ENCODE peak calls at places on chromosome 11, in six cellular contexts. T is HEK293T, D is fibroblast of the aortic adventitia, Q is nephron progenitor cell, R is AML-193, N is HuH-7.5. P is an unnamed sample.

GRCh38 chr11:12731841-12732336 is 57.7 kb downstream of the TEAD1 start:
- DNase-seq in Q (no peak), T (no peak), N (no peak), R (no peak), D (peak), P (no peak)

GRCh38 chr11:19191530-19192169 is 10.1 kb downstream of the CSRP3 start:
- DNase-seq in N (no peak), D (no peak), R (no peak), T (no peak), Q (no peak), P (no peak)

GRCh38 chr11:133902506-133902905 is 54.3 kb downstream of the IGSF9B start:
- DNase-seq in T (no peak), D (no peak), N (no peak), Q (no peak), R (no peak), P (no peak)

GRCh38 chr11:64235427-64236161 is 1.2 kb downstream of the VEGFB start:
- DNase-seq in R (no peak), N (no peak), T (no peak), Q (no peak), D (no peak), P (no peak)

GRCh38 chr11:35274909-35275807 is 136.2 kb downstream of the CD44 start:
- DNase-seq in T (no peak), R (no peak), N (no peak), Q (no peak), D (peak), P (peak)

GRCh38 chr11:9604134-9604533 is 30.7 kb downstream of the WEE1 start:
- DNase-seq in N (no peak), D (no peak), Q (no peak), R (no peak), T (no peak), P (no peak)

GRCh38 chr11:12280838-12281565 is 96.4 kb upstream of the PARVA start:
- DNase-seq in Q (no peak), D (no peak), T (no peak), R (no peak), N (no peak), P (no peak)

GRCh38 chr11:32713496-32713895 is 81.0 kb downstream of the CCDC73 start:
- DNase-seq in N (no peak), R (peak), D (peak), T (peak), Q (no peak), P (no peak)

GRCh38 chr11:91857194-91857593 is 367.4 kb upstream of the FAT3 start:
- DNase-seq in R (no peak), N (no peak), Q (no peak), T (no peak), D (no peak), P (no peak)

GRCh38 chr11:58058276-58059010 is 27.7 kb downstream of the OR6Q1 start:
- DNase-seq in T (no peak), D (no peak), N (no peak), Q (no peak), R (no peak), P (peak)

GRCh38 chr11:109972939-109973338 is 120.3 kb upstream of the ZC3H12C start:
- DNase-seq in Q (no peak), D (peak), T (no peak), N (no peak), R (peak), P (no peak)